ENCODE peak calls at places on chromosomes 13 and 19, in four cellular contexts. N, Z, F and H are unnamed samples.

GRCh38 chr13:99859178-99860177 is 112.1 kb downstream of the ZIC5 start:
- DNase-seq in Z (no peak), N (no peak), F (no peak), H (peak; percentile 49)

GRCh38 chr13:60765700-60766411 is 368.8 kb downstream of the TDRD3 start:
- DNase-seq in Z (no peak), N (no peak), F (no peak), H (peak; percentile 62)

GRCh38 chr13:98856983-98857382 is 104.5 kb upstream of the SLC15A1 start:
- DNase-seq in N (no peak), F (no peak), Z (no peak), H (no peak)

GRCh38 chr19:36939153-36939552 is 23.0 kb downstream of the ZNF568 start:
- DNase-seq in Z (no peak), F (no peak), N (no peak), H (no peak)

GRCh38 chr19:511101-511841 is 4.0 kb downstream of the TPGS1 start:
- DNase-seq in F (peak; percentile 80), Z (peak; percentile 88), N (peak; percentile 72), H (peak; percentile 84)

GRCh38 chr13:110340812-110341444 is 33.8 kb downstream of the COL4A2 start:
- DNase-seq in N (peak; percentile 76), F (peak; percentile 97), Z (no peak), H (peak; percentile 77)

GRCh38 chr19:3866798-3867638 is 1.8 kb downstream of the ZFR2 start:
- DNase-seq in Z (no peak), N (no peak), F (no peak), H (no peak)

GRCh38 chr13:76886005-76886291 is 257 bp downstream of the KCTD12 start:
- DNase-seq in Z (no peak), N (no peak), F (no peak), H (no peak)

GRCh38 chr13:66673401-66673800 is 556.7 kb downstream of the PCDH9 start:
- DNase-seq in N (no peak), F (no peak), Z (peak; percentile 9), H (no peak)

GRCh38 chr13:72634859-72635258 is 92.6 kb downstream of the MZT1 start:
- DNase-seq in Z (no peak), N (no peak), F (no peak), H (no peak)

GRCh38 chr19:35585844-35586243 is at the start of gene PMIS2:
- DNase-seq in Z (peak; percentile 30), N (no peak), F (peak; percentile 42), H (peak; percentile 62)

GRCh38 chr13:100088282-100088647 is 628 bp upstream of the PCCA start:
- DNase-seq in N (no peak), F (no peak), Z (peak; percentile 10), H (no peak)

GRCh38 chr13:24741016-24741662 is 22.8 kb upstream of the RNF17 start:
- DNase-seq in N (no peak), Z (peak; percentile 44), F (no peak), H (peak; percentile 29)

GRCh38 chr19:6065685-6066365 is 44.5 kb downstream of the RFX2 start:
- DNase-seq in F (peak; percentile 87), Z (no peak), N (peak; percentile 73), H (no peak)

GRCh38 chr13:59409651-59410200 is 754.0 kb downstream of the DIAPH3 start:
- DNase-seq in Z (peak; percentile 14), F (no peak), N (no peak), H (peak; percentile 75)

GRCh38 chr13:48318714-48319457 is 15.3 kb downstream of the RB1 start:
- DNase-seq in N (peak; percentile 71), Z (no peak), F (no peak), H (no peak)

GRCh38 chr19:41238244-41238643 is 19.2 kb downstream of the AXL start:
- DNase-seq in N (no peak), Z (no peak), F (no peak), H (no peak)

GRCh38 chr19:17869114-17869608 is 2.6 kb upstream of the SLC5A5 start:
- DNase-seq in F (no peak), Z (no peak), N (no peak), H (no peak)

GRCh38 chr19:662207-662961 is 630 bp downstream of the RNF126 start:
- DNase-seq in Z (peak; percentile 34), F (no peak), N (peak; percentile 84), H (no peak)

GRCh38 chr19:57888107-57888493 is 737 bp downstream of the ZNF814 start:
- DNase-seq in N (no peak), Z (no peak), F (no peak), H (peak; percentile 17)

GRCh38 chr19:56838930-56839664 is 1.4 kb downstream of the PEG3 start:
- DNase-seq in F (peak; percentile 96), Z (peak; percentile 99), N (peak; percentile 92), H (peak; percentile 97)

GRCh38 chr19:4566402-4567051 is 7.0 kb upstream of the SEMA6B start:
- DNase-seq in F (no peak), N (no peak), Z (peak; percentile 85), H (no peak)

GRCh38 chr19:8640402-8641004 is 10.1 kb downstream of the NFILZ start:
- DNase-seq in Z (no peak), N (no peak), F (no peak), H (no peak)

DNA sequence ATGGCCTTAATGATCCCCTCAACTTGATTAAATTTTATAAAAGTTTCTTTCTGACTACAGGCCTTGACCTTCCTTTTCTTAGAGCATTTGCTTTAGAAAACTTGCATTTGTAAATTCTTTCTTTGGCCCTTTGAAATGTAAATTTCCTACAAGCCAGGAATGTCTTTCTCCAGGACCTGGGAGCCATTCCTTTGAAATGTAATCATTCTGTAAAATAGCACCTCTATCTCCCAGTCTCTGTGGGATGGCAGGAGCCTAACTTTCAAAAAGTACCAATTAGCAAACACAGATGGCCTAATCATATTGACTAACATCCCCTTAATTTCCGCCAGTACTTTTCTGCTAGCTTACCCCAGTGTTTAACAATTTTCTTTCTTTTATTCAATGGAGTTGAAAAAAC is 1394.2 kb upstream of the ATXN8OS start:
- DNase-seq in Z (no peak), F (no peak), N (no peak), H (no peak)
- H3K27ac ChIP-seq in Z (no peak overlapping the region), F (no peak overlapping the region), N (no peak overlapping the region), H (no peak overlapping the region)

DNA sequence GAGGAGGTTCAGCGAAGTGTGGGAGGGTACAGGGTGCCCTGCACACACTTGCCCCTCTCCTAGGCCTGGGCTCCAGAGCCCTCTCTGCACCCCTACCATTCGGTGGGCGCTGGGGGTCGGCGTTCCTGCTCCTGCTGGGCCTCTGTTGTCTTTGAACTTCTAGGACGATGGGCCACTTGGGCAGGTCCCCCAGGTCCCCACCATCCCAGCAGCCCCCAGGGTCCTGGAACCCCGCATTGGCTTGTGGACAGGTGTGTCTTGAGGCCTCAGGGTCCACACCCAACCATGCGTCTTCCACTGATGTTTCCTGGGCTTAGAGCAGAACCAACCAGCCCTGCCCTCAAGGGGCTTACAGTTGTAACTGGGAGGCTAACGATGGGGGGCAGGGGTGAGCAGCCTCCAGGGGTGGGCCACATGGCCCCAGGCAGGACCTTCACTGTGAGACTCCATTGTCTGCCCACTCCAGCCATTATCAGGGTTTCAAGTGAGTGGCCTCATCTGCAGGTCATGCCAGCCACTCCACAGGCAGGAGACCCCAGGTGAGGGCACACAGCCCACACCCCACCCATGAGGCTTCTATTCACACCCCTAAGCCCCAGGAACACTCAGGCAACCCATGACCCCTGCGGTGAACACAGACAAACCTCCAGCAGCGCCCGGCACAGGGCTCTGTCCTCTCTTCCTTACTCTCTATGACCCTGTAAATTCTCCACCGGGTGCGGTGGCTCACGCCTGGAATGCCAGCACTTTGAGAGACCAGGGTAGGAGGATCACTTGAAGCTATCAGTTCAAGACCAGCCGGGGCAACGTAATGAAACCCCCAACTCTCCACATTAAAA is 2.0 kb upstream of the KLF16 start:
- DNase-seq in F (no peak), N (no peak), Z (no peak), H (no peak)
- H3K27ac ChIP-seq in F (peak overlapping the region; percentile 13), N (peak overlapping the region; percentile 86), Z (peak overlapping the region; percentile 95), H (peak overlapping the region; percentile 89)

DNA sequence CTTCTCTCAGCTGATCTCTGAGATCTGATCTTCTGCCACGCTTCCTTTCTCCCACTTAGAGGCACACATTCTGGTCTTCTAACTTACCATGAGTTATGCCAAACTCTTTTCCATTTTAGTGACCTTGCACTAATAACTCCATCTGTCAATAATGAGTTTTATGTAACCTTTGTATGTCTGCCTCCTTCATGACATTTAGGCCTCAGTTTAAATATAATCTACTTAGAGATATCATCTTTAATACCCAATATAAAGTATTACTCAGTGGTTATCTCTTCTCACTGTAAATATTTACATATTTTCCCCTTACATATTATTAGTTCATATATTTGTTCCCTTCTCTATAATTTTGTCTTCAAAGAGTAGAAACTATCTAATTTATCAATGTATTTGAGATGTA is 827.5 kb upstream of the PCDH20 start:
- DNase-seq in Z (no peak), F (no peak), N (no peak), H (no peak)
- H3K27ac ChIP-seq in Z (no peak overlapping the region), F (no peak overlapping the region), N (no peak overlapping the region), H (no peak overlapping the region)

DNA sequence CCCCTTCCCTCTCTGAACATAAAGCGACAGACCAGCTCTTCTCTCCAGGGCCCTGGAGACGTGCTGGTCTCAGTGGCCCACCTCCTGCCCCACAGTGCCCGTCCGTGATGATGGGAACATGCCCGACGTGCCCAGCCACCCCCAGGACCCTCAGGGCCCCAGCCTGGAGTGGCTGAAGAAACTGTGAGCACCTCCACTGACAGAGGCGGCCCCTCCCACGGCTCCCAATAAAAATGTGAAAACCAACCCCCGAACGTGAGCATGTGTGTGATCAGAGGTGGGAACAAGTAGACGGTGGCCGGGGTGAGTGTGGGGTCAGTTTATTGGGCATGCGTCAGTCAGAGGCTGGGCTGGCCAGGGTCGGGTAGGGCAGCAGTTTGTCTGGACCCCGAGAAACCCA is 4.1 kb downstream of the NDUFA3 start:
- DNase-seq in F (no peak), Z (no peak), N (no peak), H (no peak)
- H3K27ac ChIP-seq in F (no peak overlapping the region), Z (no peak overlapping the region), N (no peak overlapping the region), H (no peak overlapping the region)